ENCODE peak calls at places on chromosomes 2 and 18, in four cellular contexts. One of them, this sample, is unnamed.

GRCh38 chr18:79848579-79849327 is 51.0 kb downstream of the KCNG2 start:
- DNase-seq in left cardiac atrium: no peak
- DNase-seq in amygdala: no peak
- DNase-seq in SJSA1: no peak
- DNase-seq in this sample: no peak

GRCh38 chr18:25759111-25759510 is 331.3 kb downstream of the SS18 start:
- DNase-seq in left cardiac atrium: no peak
- DNase-seq in amygdala: no peak
- DNase-seq in SJSA1: no peak
- DNase-seq in this sample: no peak

GRCh38 chr2:236252521-236252920 is 11.7 kb downstream of the ASB18 start:
- DNase-seq in left cardiac atrium: no peak
- DNase-seq in amygdala: no peak
- DNase-seq in SJSA1: no peak
- DNase-seq in this sample: no peak

GRCh38 chr18:7735194-7735593 is 168.1 kb downstream of the PTPRM start:
- DNase-seq in left cardiac atrium: no peak
- DNase-seq in amygdala: no peak
- DNase-seq in SJSA1: no peak
- DNase-seq in this sample: no peak

GRCh38 chr2:128637481-128638155 is 318.9 kb upstream of the HS6ST1 start:
- DNase-seq in left cardiac atrium: no peak
- DNase-seq in amygdala: no peak
- DNase-seq in SJSA1: no peak
- DNase-seq in this sample: no peak

GRCh38 chr2:224268441-224268840 is 133.5 kb downstream of the FAM124B start:
- DNase-seq in left cardiac atrium: no peak
- DNase-seq in amygdala: no peak
- DNase-seq in SJSA1: peak
- DNase-seq in this sample: peak

GRCh38 chr2:61948661-61949457 is 43.4 kb downstream of the COMMD1 start:
- DNase-seq in left cardiac atrium: no peak
- DNase-seq in amygdala: no peak
- DNase-seq in SJSA1: no peak
- DNase-seq in this sample: no peak

GRCh38 chr2:138455691-138456090 is 45.9 kb upstream of the SPOPL start:
- DNase-seq in left cardiac atrium: no peak
- DNase-seq in amygdala: no peak
- DNase-seq in SJSA1: no peak
- DNase-seq in this sample: no peak

GRCh38 chr18:50051288-50051687 is 143.7 kb downstream of the MYO5B start:
- DNase-seq in left cardiac atrium: no peak
- DNase-seq in amygdala: no peak
- DNase-seq in SJSA1: no peak
- DNase-seq in this sample: no peak

GRCh38 chr2:226185613-226186211 is 613.9 kb downstream of the IRS1 start:
- DNase-seq in left cardiac atrium: no peak
- DNase-seq in amygdala: no peak
- DNase-seq in SJSA1: peak
- DNase-seq in this sample: no peak

GRCh38 chr2:134397146-134397896 is 143.4 kb downstream of the MGAT5 start:
- DNase-seq in left cardiac atrium: no peak
- DNase-seq in amygdala: no peak
- DNase-seq in SJSA1: no peak
- DNase-seq in this sample: no peak

GRCh38 chr2:240986787-240987411 is 11.5 kb upstream of the SNED1 start:
- DNase-seq in left cardiac atrium: peak
- DNase-seq in amygdala: no peak
- DNase-seq in SJSA1: peak
- DNase-seq in this sample: peak

GRCh38 chr2:207749873-207750272 is 19.8 kb downstream of the FZD5 start:
- DNase-seq in left cardiac atrium: no peak
- DNase-seq in amygdala: no peak
- DNase-seq in SJSA1: peak
- DNase-seq in this sample: no peak

GRCh38 chr2:1607236-1607920 is 136.9 kb downstream of the PXDN start:
- DNase-seq in left cardiac atrium: no peak
- DNase-seq in amygdala: no peak
- DNase-seq in SJSA1: no peak
- DNase-seq in this sample: no peak

GRCh38 chr2:233845301-233846060 is 8.9 kb downstream of the HJURP start:
- DNase-seq in left cardiac atrium: no peak
- DNase-seq in amygdala: no peak
- DNase-seq in SJSA1: no peak
- DNase-seq in this sample: no peak

GRCh38 chr18:6595666-6596065 is 133.8 kb upstream of the ARHGAP28 start:
- DNase-seq in left cardiac atrium: no peak
- DNase-seq in amygdala: no peak
- DNase-seq in SJSA1: no peak
- DNase-seq in this sample: no peak

GRCh38 chr2:2147024-2147900 is 183.8 kb downstream of the MYT1L start:
- DNase-seq in left cardiac atrium: peak
- DNase-seq in amygdala: no peak
- DNase-seq in SJSA1: no peak
- DNase-seq in this sample: no peak

GRCh38 chr2:138572318-138572717 is 70.7 kb downstream of the SPOPL start:
- DNase-seq in left cardiac atrium: no peak
- DNase-seq in amygdala: no peak
- DNase-seq in SJSA1: no peak
- DNase-seq in this sample: no peak

GRCh38 chr2:160294339-160294803 is 94.3 kb upstream of the ITGB6 start:
- DNase-seq in left cardiac atrium: peak
- DNase-seq in amygdala: no peak
- DNase-seq in SJSA1: peak
- DNase-seq in this sample: peak

GRCh38 chr2:207160115-207160514 is 5.6 kb downstream of the KLF7 start:
- DNase-seq in left cardiac atrium: no peak
- DNase-seq in amygdala: no peak
- DNase-seq in SJSA1: no peak
- DNase-seq in this sample: no peak

GRCh38 chr2:165369131-165369935 is 100.2 kb upstream of the CSRNP3 start:
- DNase-seq in left cardiac atrium: no peak
- DNase-seq in amygdala: no peak
- DNase-seq in SJSA1: no peak
- DNase-seq in this sample: no peak

GRCh38 chr18:5630766-5631413 is 87.1 kb upstream of the EPB41L3 start:
- DNase-seq in left cardiac atrium: no peak
- DNase-seq in amygdala: no peak
- DNase-seq in SJSA1: no peak
- DNase-seq in this sample: no peak

GRCh38 chr18:23844991-23845680 is 155.9 kb downstream of the LAMA3 start:
- DNase-seq in left cardiac atrium: no peak
- DNase-seq in amygdala: no peak
- DNase-seq in SJSA1: peak
- DNase-seq in this sample: no peak

GRCh38 chr18:24601624-24602023 is 141.2 kb downstream of the HRH4 start:
- DNase-seq in left cardiac atrium: no peak
- DNase-seq in amygdala: no peak
- DNase-seq in SJSA1: no peak
- DNase-seq in this sample: no peak

GRCh38 chr2:215507836-215508235 is 72.0 kb upstream of the FN1 start:
- DNase-seq in left cardiac atrium: no peak
- DNase-seq in amygdala: no peak
- DNase-seq in SJSA1: no peak
- DNase-seq in this sample: no peak

GRCh38 chr18:63949068-63949737 is at the start of gene HMSD:
- DNase-seq in left cardiac atrium: peak
- DNase-seq in amygdala: peak
- DNase-seq in SJSA1: peak
- DNase-seq in this sample: no peak

GRCh38 chr2:25305197-25305596 is 36.5 kb downstream of the DNMT3A start:
- DNase-seq in left cardiac atrium: no peak
- DNase-seq in amygdala: no peak
- DNase-seq in SJSA1: no peak
- DNase-seq in this sample: no peak

GRCh38 chr2:65097844-65098243 is 32.1 kb downstream of the RAB1A start:
- DNase-seq in left cardiac atrium: no peak
- DNase-seq in amygdala: no peak
- DNase-seq in SJSA1: no peak
- DNase-seq in this sample: no peak

GRCh38 chr2:54709341-54709809 is 14.1 kb upstream of the EML6 start:
- DNase-seq in left cardiac atrium: no peak
- DNase-seq in amygdala: no peak
- DNase-seq in SJSA1: no peak
- DNase-seq in this sample: no peak

GRCh38 chr2:19073522-19073921 is 284.9 kb downstream of the OSR1 start:
- DNase-seq in left cardiac atrium: no peak
- DNase-seq in amygdala: no peak
- DNase-seq in SJSA1: no peak
- DNase-seq in this sample: no peak

GRCh38 chr2:238462782-238463396 is 36.2 kb downstream of the ASB1 start:
- DNase-seq in left cardiac atrium: no peak
- DNase-seq in amygdala: no peak
- DNase-seq in SJSA1: peak
- DNase-seq in this sample: no peak

GRCh38 chr2:88059979-88060906 is 4.7 kb upstream of the KRCC1 start:
- DNase-seq in left cardiac atrium: no peak
- DNase-seq in amygdala: no peak
- DNase-seq in SJSA1: peak
- DNase-seq in this sample: no peak

This sample was measured in brain pericyte.